ENCODE peak calls at places on chromosomes 11 and 22, in eight cellular contexts. L is foreskin fibroblast, I is AG10803, M is prostate gland, T is osteoblast, U is AG04450, O is thyroid gland, A is Peyer's patch. D is an unnamed sample.

GRCh38 chr11:71153005-71153395 is 99.4 kb downstream of the SHANK2 start:
- DNase-seq in L (peak; percentile 41), I (no peak), M (no peak), T (peak; percentile 90), U (no peak), O (peak; percentile 11), A (no peak), D (no peak)

GRCh38 chr11:16000065-16000464 is 356.3 kb downstream of the SOX6 start:
- DNase-seq in L (peak; percentile 60), I (peak; percentile 84), M (no peak), T (no peak), U (peak; percentile 38), O (no peak), A (no peak), D (peak; percentile 38)

GRCh38 chr11:59186130-59186594 is 14.2 kb downstream of the DTX4 start:
- DNase-seq in L (no peak), I (no peak), M (no peak), T (peak; percentile 67), U (no peak), O (peak; percentile 23), A (peak; percentile 46), D (no peak)

GRCh38 chr11:117882539-117882938 is 6.1 kb upstream of the FXYD6 start:
- DNase-seq in L (no peak), I (no peak), M (no peak), T (no peak), U (no peak), O (no peak), A (no peak), D (no peak)

GRCh38 chr11:91707652-91708051 is 517.0 kb upstream of the FAT3 start:
- DNase-seq in L (no peak), I (no peak), M (no peak), T (no peak), U (no peak), O (no peak), A (no peak), D (no peak)

GRCh38 chr11:65363770-65364169 is 9.2 kb downstream of the TIGD3 start:
- DNase-seq in L (no peak), I (no peak), M (no peak), T (no peak), U (no peak), O (no peak), A (no peak), D (no peak)

GRCh38 chr11:102288745-102289083 is 28.6 kb upstream of the BIRC3 start:
- DNase-seq in L (no peak), I (no peak), M (no peak), T (peak; percentile 11), U (no peak), O (no peak), A (no peak), D (no peak)

GRCh38 chr11:115500547-115501503 is 3.4 kb downstream of the CADM1 start:
- DNase-seq in L (no peak), I (no peak), M (peak; percentile 23), T (no peak), U (no peak), O (no peak), A (no peak), D (no peak)

DNA sequence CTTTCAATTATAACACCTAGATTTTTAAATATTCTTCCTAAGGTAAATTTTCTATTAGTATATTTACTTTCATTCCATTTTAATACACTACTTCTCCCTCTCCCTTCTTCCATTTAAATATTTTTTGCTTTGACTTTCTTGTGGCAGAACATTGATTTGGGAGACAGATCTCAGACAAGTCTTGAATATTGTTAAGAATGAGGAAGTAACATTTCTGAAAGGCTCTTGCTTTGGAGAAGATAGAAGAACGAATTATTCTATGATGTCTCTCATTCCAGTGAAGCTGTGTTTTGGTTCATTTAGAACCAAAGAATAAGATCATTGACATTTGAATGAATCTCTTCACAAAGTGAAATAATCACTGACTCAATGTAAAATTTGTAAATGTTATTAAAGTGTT is 2.4 kb downstream of the IPO7 start:
- DNase-seq in L (no peak), I (no peak), M (no peak), T (no peak), U (no peak), O (no peak), A (no peak), D (no peak)
- H3K4me3 ChIP-seq in L (peak overlapping the region; percentile 74), I (no peak overlapping the region), M (no peak overlapping the region), T (no peak overlapping the region), U (no peak overlapping the region), O (no peak overlapping the region), A (no peak overlapping the region), D (no peak overlapping the region)

GRCh38 chr22:42269407-42270177 is 861 bp downstream of the TCF20 start:
- DNase-seq in L (no peak), I (no peak), M (peak; percentile 72), T (peak; percentile 94), U (no peak), O (peak; percentile 81), A (peak; percentile 82), D (no peak)

GRCh38 chr22:42271191-42271813 is 849 bp upstream of the TCF20 start:
- DNase-seq in L (no peak), I (no peak), M (no peak), T (peak; percentile 81), U (no peak), O (no peak), A (no peak), D (no peak)

GRCh38 chr22:42270178-42270511 is 308 bp downstream of the TCF20 start:
- DNase-seq in L (no peak), I (no peak), M (no peak), T (no peak), U (no peak), O (peak; percentile 52), A (peak; percentile 27), D (no peak)

GRCh38 chr22:42271906-42272305 is 1.5 kb upstream of the TCF20 start:
- DNase-seq in L (no peak), I (no peak), M (no peak), T (peak; percentile 45), U (no peak), O (no peak), A (no peak), D (no peak)

DNA sequence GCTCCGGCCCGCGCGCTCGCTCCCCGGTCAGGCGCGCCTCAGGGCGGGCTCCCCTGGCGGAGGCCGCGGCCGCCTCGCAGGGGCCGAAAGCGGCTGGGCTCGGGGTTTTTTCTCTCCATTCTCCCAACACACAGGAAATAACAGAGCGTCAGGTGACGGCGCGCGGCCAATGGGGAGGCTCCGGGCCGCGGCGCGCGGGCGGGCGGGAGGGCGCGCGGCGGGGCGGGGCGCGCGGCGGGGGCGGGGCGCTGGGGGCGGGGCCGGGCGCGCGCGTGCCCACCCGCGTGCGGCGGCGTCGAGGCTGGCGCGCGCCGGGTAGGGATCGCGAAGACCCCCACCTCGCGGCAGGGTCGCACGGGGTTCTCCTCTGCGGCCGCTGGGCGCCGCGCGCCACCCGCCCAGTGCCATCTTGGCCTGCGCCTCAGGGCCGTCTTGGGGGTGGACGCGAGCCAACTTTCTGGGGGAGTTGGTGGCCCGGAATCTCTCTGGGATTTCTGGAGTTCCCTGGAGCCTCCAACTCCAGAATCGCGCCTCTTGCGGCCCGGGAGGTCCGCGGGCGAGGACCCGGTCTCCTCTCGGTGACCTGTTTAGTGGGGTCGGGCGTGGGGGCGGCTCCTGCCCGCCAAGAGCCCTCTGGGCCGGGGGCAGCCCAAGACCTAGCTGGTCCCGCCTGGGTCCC is at the start of gene TCF20:
- DNase-seq in L (peak; percentile 64), I (peak; percentile 60), M (peak; percentile 76), T (peak; percentile 100), U (no peak), O (peak; percentile 79), A (peak; percentile 82), D (no peak)
- TF ChIP-seq CTCF in L (no peak), I (no peak), M (no peak), T (no peak), U (no peak), O (no peak), A (no peak), D (no peak)

GRCh38 chr11:2139691-2140337 is 625 bp upstream of the IGF2 start:
- DNase-seq in L (no peak), I (no peak), M (no peak), T (no peak), U (no peak), O (no peak), A (no peak), D (no peak)

GRCh38 chr11:2138075-2138435 is 1.1 kb downstream of the IGF2 start:
- DNase-seq in L (no peak), I (no peak), M (no peak), T (no peak), U (no peak), O (peak; percentile 34), A (no peak), D (no peak)

GRCh38 chr11:2139118-2139490 is at the start of gene IGF2:
- DNase-seq in L (peak; percentile 29), I (no peak), M (no peak), T (no peak), U (no peak), O (no peak), A (no peak), D (no peak)

GRCh38 chr11:2137202-2138071 is 1.8 kb downstream of the IGF2 start:
- DNase-seq in L (peak; percentile 78), I (peak; percentile 25), M (peak; percentile 43), T (peak; percentile 99), U (peak; percentile 37), O (peak; percentile 48), A (peak; percentile 17), D (peak; percentile 35)

DNA sequence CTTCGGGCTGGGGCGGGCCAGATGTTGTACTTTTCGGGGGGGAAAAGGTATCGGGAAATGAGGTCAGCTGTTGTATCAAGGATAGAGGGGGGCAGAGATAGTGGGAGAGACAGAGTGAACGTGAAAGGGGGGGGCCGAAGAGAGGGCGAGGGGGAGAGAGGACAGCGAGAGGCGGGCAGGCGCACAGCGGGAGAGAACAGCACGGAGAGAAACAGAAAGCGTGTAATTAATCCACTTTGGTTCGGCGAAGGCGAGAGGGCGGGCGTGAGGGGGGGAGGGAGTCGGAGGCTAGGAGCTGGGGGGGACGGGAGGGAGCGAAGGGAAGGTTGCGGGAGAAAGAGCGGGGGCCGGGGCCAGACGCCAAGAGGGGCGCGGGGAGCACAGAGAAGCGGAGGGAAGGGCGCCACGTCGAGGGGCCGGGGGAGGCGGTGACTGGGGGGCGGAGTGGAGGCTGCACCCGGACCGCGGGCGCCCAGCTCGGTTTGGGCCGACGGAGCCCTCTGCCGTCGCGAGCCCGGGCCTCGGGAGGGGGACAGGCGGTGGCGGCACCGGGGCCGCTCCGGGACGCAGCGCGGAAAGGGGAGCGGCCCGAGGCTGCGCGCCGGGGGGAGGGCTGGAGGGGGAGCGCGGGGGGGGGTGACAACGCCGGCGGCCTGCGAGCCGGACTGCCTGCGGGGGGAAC is 612 bp downstream of the IGF2 start:
- DNase-seq in L (peak; percentile 17), I (no peak), M (no peak), T (peak; percentile 95), U (no peak), O (peak; percentile 14), A (no peak), D (no peak)
- H3K4me3 ChIP-seq in L (peak overlapping the region; percentile 26), I (no peak overlapping the region), M (peak overlapping the region; percentile 22), T (peak overlapping the region; percentile 37), U (peak overlapping the region; percentile 38), O (no peak overlapping the region), A (peak overlapping the region; percentile 34), D (peak overlapping the region; percentile 53)

DNA sequence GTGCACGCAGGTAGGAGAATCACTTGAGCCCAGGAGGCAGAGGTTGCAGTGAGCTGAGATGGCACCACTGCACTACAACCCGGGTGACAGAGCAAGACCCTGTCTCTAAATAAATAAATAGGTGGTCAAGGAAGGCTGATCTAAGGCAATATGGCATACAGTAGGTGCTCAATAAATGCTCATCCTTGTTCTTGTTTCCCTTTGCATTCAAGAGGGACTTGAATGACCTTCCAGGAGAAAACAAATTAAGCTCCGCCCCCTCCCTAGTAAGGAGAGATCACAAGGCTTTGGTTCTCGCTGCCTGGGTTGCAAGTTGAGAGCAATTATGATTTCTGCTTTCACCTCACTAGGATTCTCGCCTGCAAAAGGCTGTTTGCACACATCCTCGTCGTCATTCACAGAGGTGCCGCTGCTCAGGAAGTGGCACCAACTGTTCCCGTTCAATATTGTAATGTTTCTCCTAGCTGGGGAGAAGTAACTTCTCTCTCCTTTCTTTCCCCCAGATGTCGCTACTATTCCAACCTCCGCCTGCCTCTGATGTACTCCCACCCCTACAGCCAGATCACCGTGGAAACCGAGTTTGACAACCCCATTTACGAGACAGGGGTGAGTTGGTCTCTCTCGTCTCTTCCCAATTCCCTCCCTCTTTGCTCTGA is 51.8 kb upstream of the ASPHD2 start:
- DNase-seq in L (no peak), I (no peak), M (no peak), T (no peak), U (no peak), O (no peak), A (no peak), D (no peak)
- TF ChIP-seq CTCF in L (no peak), I (no peak), M (no peak), T (no peak), U (no peak), O (no peak), A (no peak), D (no peak)